ENCODE peak calls at places on chromosome 4, in four cellular contexts. K is body of pancreas, X is thoracic aorta, H is smooth muscle cell of the brain vasculature. S is an unnamed sample.

GRCh38 chr4:174152717-174153466 is 130.6 kb downstream of the FBXO8 start:
- DNase-seq in K (no peak), X (no peak), H (no peak), S (no peak)

GRCh38 chr4:147480891-147481576 is at the start of gene EDNRA:
- DNase-seq in K (no peak), X (no peak), H (no peak), S (peak; percentile 29)

GRCh38 chr4:81407726-81408125 is 64.0 kb downstream of the RASGEF1B start:
- DNase-seq in K (no peak), X (no peak), H (no peak), S (no peak)

GRCh38 chr4:41072021-41072777 is 142.1 kb downstream of the APBB2 start:
- DNase-seq in K (no peak), X (no peak), H (no peak), S (no peak)

GRCh38 chr4:169664615-169665014 is 44.2 kb downstream of the CLCN3 start:
- DNase-seq in K (no peak), X (no peak), H (no peak), S (no peak)

GRCh38 chr4:30866444-30866843 is 146.3 kb downstream of the PCDH7 start:
- DNase-seq in K (no peak), X (no peak), H (no peak), S (no peak)

GRCh38 chr4:26032572-26033320 is 118.7 kb downstream of the SMIM20 start:
- DNase-seq in K (peak; percentile 28), X (no peak), H (no peak), S (no peak)

GRCh38 chr4:57163530-57164459 is 53.6 kb upstream of the IGFBP7 start:
- DNase-seq in K (peak; percentile 83), X (peak; percentile 30), H (peak; percentile 60), S (peak; percentile 76)

GRCh38 chr4:19806865-19807264 is 444.8 kb upstream of the SLIT2 start:
- DNase-seq in K (no peak), X (no peak), H (no peak), S (no peak)

GRCh38 chr4:159926871-159927270 is 824.0 kb downstream of the RAPGEF2 start:
- DNase-seq in K (no peak), X (no peak), H (no peak), S (no peak)

GRCh38 chr4:152655272-152656129 is 24.3 kb downstream of the TMEM154 start:
- DNase-seq in K (no peak), X (no peak), H (no peak), S (no peak)

GRCh38 chr4:4477391-4477790 is 64.5 kb downstream of the STX18 start:
- DNase-seq in K (no peak), X (no peak), H (no peak), S (no peak)

GRCh38 chr4:38820329-38821061 is 15.9 kb upstream of the TLR1 start:
- DNase-seq in K (no peak), X (no peak), H (no peak), S (no peak)

GRCh38 chr4:140743194-140743931 is 12.8 kb downstream of the TBC1D9 start:
- DNase-seq in K (no peak), X (no peak), H (no peak), S (no peak)

GRCh38 chr4:113159901-113160545 is 110.6 kb downstream of the ANK2 start:
- DNase-seq in K (no peak), X (no peak), H (no peak), S (no peak)

GRCh38 chr4:137226221-137226620 is 306.1 kb downstream of the PCDH18 start:
- DNase-seq in K (no peak), X (no peak), H (no peak), S (no peak)

GRCh38 chr4:6491235-6491634 is 18.8 kb upstream of the PPP2R2C start:
- DNase-seq in K (no peak), X (no peak), H (no peak), S (no peak)

GRCh38 chr4:129862461-129862860 is 766.5 kb downstream of the C4orf33 start:
- DNase-seq in K (no peak), X (no peak), H (no peak), S (no peak)

GRCh38 chr4:164428561-164428960 is 325.4 kb upstream of the SMIM31 start:
- DNase-seq in K (no peak), X (no peak), H (no peak), S (no peak)

GRCh38 chr4:94559351-94559806 is 107.6 kb downstream of the PDLIM5 start:
- DNase-seq in K (no peak), X (no peak), H (no peak), S (no peak)

GRCh38 chr4:85209161-85209560 is 242.7 kb upstream of the WDFY3 start:
- DNase-seq in K (no peak), X (no peak), H (no peak), S (no peak)

GRCh38 chr4:48483777-48484493 is 792 bp downstream of the SLC10A4 start:
- DNase-seq in K (no peak), X (no peak), H (no peak), S (peak; percentile 14)

GRCh38 chr4:77711469-77711868 is 105.8 kb downstream of the CXCL13 start:
- DNase-seq in K (no peak), X (no peak), H (no peak), S (no peak)

GRCh38 chr4:146124023-146124680 is 51.4 kb upstream of the LSM6 start:
- DNase-seq in K (no peak), X (no peak), H (no peak), S (no peak)